ENCODE peak calls at places on chromosome 14, in six cellular contexts. R is neural progenitor cell, L is HL-60, Y is brain microvascular endothelial cell, Z is mucosa of descending colon, C is fibroblast of lung. K is an unnamed sample.

GRCh38 chr14:22882529-22883190 is 362 bp upstream of the REM2 start:
- DNase-seq in R (peak; percentile 82), L (no peak), Y (peak; percentile 42), Z (no peak), C (peak; percentile 47), K (peak; percentile 40)

GRCh38 chr14:77761205-77761931 is 412 bp upstream of the SNW1 start:
- DNase-seq in R (peak; percentile 57), L (peak; percentile 1), Y (peak; percentile 94), Z (no peak), C (peak; percentile 95), K (peak; percentile 95)

GRCh38 chr14:53126705-53127104 is 26.4 kb downstream of the DDHD1 start:
- DNase-seq in R (no peak), L (no peak), Y (no peak), Z (no peak), C (peak; percentile 38), K (peak; percentile 23)

GRCh38 chr14:91205449-91205848 is 39.1 kb downstream of the GPR68 start:
- DNase-seq in R (no peak), L (no peak), Y (no peak), Z (no peak), C (no peak), K (peak; percentile 64)

GRCh38 chr14:85060116-85060515 is 469.8 kb upstream of the FLRT2 start:
- DNase-seq in R (no peak), L (no peak), Y (no peak), Z (no peak), C (peak; percentile 24), K (peak; percentile 9)

GRCh38 chr14:102544034-102544744 is 34.6 kb upstream of the ANKRD9 start:
- DNase-seq in R (peak; percentile 54), L (no peak), Y (no peak), Z (no peak), C (no peak), K (no peak)

GRCh38 chr14:22563987-22564386 is 25.0 kb downstream of the DAD1 start:
- DNase-seq in R (no peak), L (no peak), Y (no peak), Z (no peak), C (no peak), K (no peak)

GRCh38 chr14:102774391-102775153 is 2.7 kb upstream of the TRAF3 start:
- DNase-seq in R (peak; percentile 78), L (peak; percentile 73), Y (peak; percentile 89), Z (peak; percentile 44), C (peak; percentile 80), K (peak; percentile 85)

GRCh38 chr14:79011091-79011919 is 841.1 kb downstream of the NRXN3 start:
- DNase-seq in R (peak; percentile 77), L (no peak), Y (peak; percentile 83), Z (no peak), C (peak; percentile 62), K (peak; percentile 91)

GRCh38 chr14:74616507-74616906 is 4.5 kb upstream of the LTBP2 start:
- DNase-seq in R (no peak), L (peak; percentile 14), Y (peak; percentile 86), Z (no peak), C (peak; percentile 74), K (peak; percentile 73)

GRCh38 chr14:99764222-99764706 is 28.9 kb upstream of the EML1 start:
- DNase-seq in R (no peak), L (no peak), Y (no peak), Z (no peak), C (no peak), K (no peak)

GRCh38 chr14:100691395-100692025 is 35.2 kb upstream of the DLK1 start:
- DNase-seq in R (no peak), L (no peak), Y (no peak), Z (no peak), C (no peak), K (no peak)

GRCh38 chr14:21768116-21768874 is 94.7 kb upstream of the OR4E1 start:
- DNase-seq in R (peak; percentile 80), L (peak; percentile 12), Y (peak; percentile 4), Z (no peak), C (no peak), K (peak; percentile 12)

GRCh38 chr14:40727107-40727506 is 879.6 kb upstream of the LRFN5 start:
- DNase-seq in R (no peak), L (no peak), Y (no peak), Z (no peak), C (no peak), K (no peak)

GRCh38 chr14:49314756-49315155 is 271.4 kb downstream of the RPS29 start:
- DNase-seq in R (no peak), L (no peak), Y (peak; percentile 27), Z (no peak), C (peak; percentile 56), K (peak; percentile 45)

GRCh38 chr14:97523936-97524335 is 726.8 kb downstream of the VRK1 start:
- DNase-seq in R (no peak), L (no peak), Y (no peak), Z (no peak), C (no peak), K (no peak)

GRCh38 chr14:105485720-105486332 is 860 bp upstream of the CRIP1 start:
- DNase-seq in R (peak; percentile 81), L (peak; percentile 25), Y (no peak), Z (no peak), C (no peak), K (no peak)

GRCh38 chr14:43410631-43411030 is 1096.5 kb downstream of the FSCB start:
- DNase-seq in R (peak; percentile 12), L (no peak), Y (no peak), Z (peak; percentile 36), C (no peak), K (no peak)

GRCh38 chr14:70663707-70664179 is 22.0 kb downstream of the TTC9 start:
- DNase-seq in R (no peak), L (no peak), Y (no peak), Z (no peak), C (peak; percentile 44), K (peak; percentile 18)

GRCh38 chr14:33692762-33693161 is 258.1 kb downstream of the EGLN3 start:
- DNase-seq in R (no peak), L (no peak), Y (peak; percentile 85), Z (no peak), C (peak; percentile 80), K (peak; percentile 89)

GRCh38 chr14:52003324-52003723 is 14.0 kb downstream of the RTRAF start:
- DNase-seq in R (no peak), L (no peak), Y (peak; percentile 66), Z (no peak), C (peak; percentile 86), K (peak; percentile 89)

GRCh38 chr14:103354141-103354540 is 20.1 kb downstream of the EIF5 start:
- DNase-seq in R (no peak), L (no peak), Y (no peak), Z (no peak), C (no peak), K (no peak)

GRCh38 chr14:100577986-100578431 is 9.2 kb downstream of the BEGAIN start:
- DNase-seq in R (no peak), L (no peak), Y (no peak), Z (peak; percentile 20), C (no peak), K (no peak)

GRCh38 chr14:41817626-41818025 is 210.9 kb downstream of the LRFN5 start:
- DNase-seq in R (no peak), L (no peak), Y (peak; percentile 1), Z (no peak), C (peak; percentile 37), K (peak; percentile 3)

GRCh38 chr14:22887990-22888378 is 5.0 kb downstream of the REM2 start:
- DNase-seq in R (no peak), L (no peak), Y (no peak), Z (peak; percentile 74), C (no peak), K (no peak)

GRCh38 chr14:53621986-53622385 is 334.6 kb downstream of the BMP4 start:
- DNase-seq in R (no peak), L (no peak), Y (no peak), Z (no peak), C (no peak), K (no peak)

GRCh38 chr14:69247691-69248440 is 12.1 kb upstream of the GALNT16 start:
- DNase-seq in R (no peak), L (no peak), Y (no peak), Z (no peak), C (peak; percentile 95), K (peak; percentile 83)
- TF ChIP-seq CTCF in R (peak; percentile 11), L (no peak), Y (no peak), Z (no peak), C (peak; percentile 17), K (peak; percentile 41)

DNA sequence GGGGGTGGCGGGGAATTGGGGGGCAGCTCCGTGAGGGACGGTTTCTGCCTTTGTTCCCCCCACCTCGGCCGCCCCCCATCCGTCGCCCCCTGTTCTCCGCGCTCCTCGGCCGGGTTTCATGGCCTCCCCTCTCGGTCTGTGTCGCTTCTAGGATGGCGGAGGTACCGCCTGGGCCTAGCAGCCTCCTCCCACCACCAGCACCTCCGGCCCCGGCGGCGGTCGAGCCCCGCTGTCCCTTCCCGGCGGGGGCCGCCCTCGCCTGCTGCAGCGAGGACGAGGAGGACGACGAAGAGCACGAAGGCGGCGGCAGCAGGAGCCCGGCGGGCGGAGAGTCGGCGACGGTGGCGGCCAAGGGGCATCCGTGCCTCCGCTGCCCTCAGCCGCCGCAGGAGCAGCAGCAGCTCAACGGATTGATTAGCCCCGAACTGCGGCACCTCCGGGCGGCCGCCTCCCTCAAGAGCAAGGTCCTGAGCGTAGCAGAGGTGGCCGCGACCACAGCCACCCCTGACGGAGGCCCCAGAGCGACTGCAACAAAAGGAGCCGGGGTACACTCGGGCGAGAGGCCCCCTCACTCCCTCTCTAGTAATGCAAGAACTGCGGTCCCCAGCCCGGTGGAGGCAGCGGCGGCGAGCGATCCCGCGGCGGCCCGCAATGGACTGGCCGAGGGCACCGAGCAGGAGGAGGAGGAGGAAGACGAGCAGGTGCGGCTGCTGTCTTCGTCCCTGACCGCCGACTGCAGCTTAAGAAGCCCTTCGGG is 598 bp downstream of the NAA30 start:
- DNase-seq in R (peak; percentile 65), L (peak; percentile 26), Y (no peak), Z (peak; percentile 74), C (peak; percentile 37), K (peak; percentile 39)
- H3K4me3 ChIP-seq in R (peak overlapping the region; percentile 97), L (peak overlapping the region; percentile 87), Y (peak overlapping the region; percentile 68), Z (peak overlapping the region; percentile 83), C (peak overlapping the region; percentile 94), K (peak overlapping the region; percentile 76)

GRCh38 chr14:20606190-20606901 is 15.2 kb upstream of the RNASE12 start:
- DNase-seq in R (peak; percentile 78), L (peak; percentile 74), Y (peak; percentile 53), Z (no peak), C (peak; percentile 15), K (peak; percentile 74)
- TF ChIP-seq CTCF in R (peak; percentile 77), L (peak; percentile 46), Y (peak; percentile 86), Z (peak; percentile 21), C (peak; percentile 47), K (peak; percentile 83)

GRCh38 chr14:94111276-94112095 is 950 bp downstream of the IFI27 start:
- DNase-seq in R (no peak), L (no peak), Y (no peak), Z (no peak), C (no peak), K (no peak)
- H3K4me3 ChIP-seq in R (no peak overlapping the region), L (no peak overlapping the region), Y (no peak overlapping the region), Z (no peak overlapping the region), C (no peak overlapping the region), K (no peak overlapping the region)

K was measured in cardiac fibroblast.